ENCODE peak calls at places on chromosomes 12 and 14, in five cellular contexts. Z is lung, E is heart left ventricle, I is esophagus squamous epithelium, W is astrocyte. N is an unnamed sample. For H3K9me3, the result is how much of the 10 kb centered on the place peaks cover.

GRCh38 chr12:117680311-117680710 is 288.5 kb downstream of the KSR2 start:
- DNase-seq in Z (no peak), E (no peak), I (no peak), W (peak), N (no peak)

GRCh38 chr12:28114488-28114887 is 75.8 kb upstream of the CCDC91 start:
- DNase-seq in Z (no peak), W (peak), I (no peak), E (no peak), N (no peak)

GRCh38 chr12:65511927-65512326 is 233.4 kb downstream of the MSRB3 start:
- DNase-seq in E (no peak), W (no peak), I (no peak), Z (no peak), N (no peak)

GRCh38 chr14:100381386-100382105 is 58.4 kb downstream of the SLC25A47 start:
- DNase-seq in W (peak), Z (no peak), I (no peak), E (no peak), N (no peak)

GRCh38 chr12:52038447-52038846 is 12.8 kb upstream of the NR4A1 start:
- DNase-seq in W (no peak), E (no peak), Z (no peak), I (no peak), N (no peak)

GRCh38 chr12:64088431-64089349 is 133.4 kb downstream of the KICS2 start:
- DNase-seq in E (peak), W (peak), Z (peak), I (peak), N (peak)

GRCh38 chr12:2895511-2895910 is 4.8 kb downstream of the TULP3 start:
- DNase-seq in W (no peak), I (no peak), E (no peak), Z (no peak), N (no peak)

GRCh38 chr12:85626031-85626781 is 210.0 kb downstream of the RASSF9 start:
- DNase-seq in Z (no peak), W (peak), E (no peak), I (no peak), N (no peak)

GRCh38 chr12:133130808-133131128 is 341 bp downstream of the ZNF10 start:
- DNase-seq in Z (peak), E (peak), I (peak), W (no peak), N (no peak)

GRCh38 chr12:11545438-11546330 is 103.8 kb upstream of the ETV6 start:
- DNase-seq in E (no peak), W (no peak), I (no peak), Z (no peak), N (no peak)

GRCh38 chr14:96167224-96168148 is 37.2 kb upstream of the BDKRB2 start:
- DNase-seq in W (peak), Z (no peak), E (no peak), I (no peak), N (no peak)

GRCh38 chr12:94761559-94761958 is 111.2 kb upstream of the TMCC3 start:
- DNase-seq in Z (no peak), W (peak), E (no peak), I (no peak), N (no peak)

GRCh38 chr12:18799561-18799960 is 61.6 kb downstream of the CAPZA3 start:
- DNase-seq in E (no peak), I (no peak), W (peak), Z (no peak), N (no peak)

GRCh38 chr14:98958048-98959031 is 313.7 kb downstream of the BCL11B start:
- DNase-seq in Z (no peak), W (no peak), I (no peak), E (no peak), N (no peak)

GRCh38 chr14:37668646-37669045 is 73.2 kb downstream of the TTC6 start:
- DNase-seq in W (peak), Z (no peak), E (no peak), I (no peak), N (no peak)

GRCh38 chr12:90896164-90896563 is 58.8 kb downstream of the CCER1 start:
- DNase-seq in Z (no peak), I (no peak), W (peak), E (no peak), N (no peak)

GRCh38 chr14:61588419-61588901 is 106.9 kb upstream of the HIF1A start:
- DNase-seq in W (peak), I (no peak), Z (no peak), E (no peak), N (no peak)

GRCh38 chr14:35401853-35402252 is 2.7 kb downstream of the NFKBIA start:
- DNase-seq in Z (no peak), W (no peak), E (peak), I (no peak), N (no peak)

GRCh38 chr12:116136340-116136739 is 141.2 kb downstream of the MED13L start:
- DNase-seq in Z (no peak), W (peak), E (no peak), I (no peak), N (no peak)

GRCh38 chr14:74508292-74508731 is 14.7 kb downstream of the ISCA2 start:
- DNase-seq in W (no peak), E (no peak), I (no peak), Z (no peak), N (no peak)

GRCh38 chr12:109589240-109589590 is 15.6 kb downstream of the MVK start:
- DNase-seq in E (no peak), I (no peak), Z (no peak), W (no peak), N (no peak)

GRCh38 chr14:69726761-69727511 is 40.0 kb upstream of the SRSF5 start:
- DNase-seq in I (peak), Z (peak), W (peak), E (peak), N (no peak)

GRCh38 chr12:107130830-107131760 is 37.7 kb upstream of the CRY1 start:
- DNase-seq in W (no peak), E (no peak), I (no peak), Z (no peak), N (no peak)

GRCh38 chr12:124636138-124636968 is 68.9 kb upstream of the NCOR2 start:
- DNase-seq in I (no peak), E (peak), W (peak), Z (no peak), N (no peak)

GRCh38 chr14:22607291-22607690 is 9.2 kb downstream of the ABHD4 start:
- DNase-seq in W (no peak), Z (no peak), E (no peak), I (no peak), N (no peak)

GRCh38 chr14:54728700-54729527 is 162.0 kb downstream of the SAMD4A start:
- DNase-seq in I (no peak), Z (no peak), W (no peak), E (no peak), N (no peak)

GRCh38 chr14:96119947-96120346 is 80.8 kb downstream of the C14orf132 start:
- DNase-seq in Z (no peak), E (no peak), I (no peak), W (no peak), N (no peak)

GRCh38 chr14:20195911-20196310 is 5.2 kb downstream of the OR11G2 start:
- DNase-seq in W (no peak), Z (no peak), E (no peak), I (no peak), N (no peak)
- H3K9me3 ChIP-seq in W (under half), Z (under half), E (under half), I (under half), N (under half)

DNA sequence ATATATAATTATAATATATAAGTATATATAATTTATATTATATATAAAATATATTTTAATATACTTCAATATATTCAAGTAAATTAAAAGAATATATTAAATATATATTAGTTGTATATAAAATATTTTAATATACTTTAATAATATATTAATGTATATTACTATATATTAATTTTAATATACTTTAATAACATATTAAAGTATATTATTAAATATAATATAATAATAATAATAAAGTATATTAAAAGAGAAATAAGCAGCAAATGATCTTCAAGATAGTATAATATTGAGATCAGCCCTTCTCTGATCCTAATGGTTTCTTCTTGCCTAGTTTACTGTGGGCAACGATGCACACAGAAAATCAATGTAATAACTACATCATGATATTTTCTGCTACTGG is 2.3 kb downstream of the OR4M1 start:
- DNase-seq in E (no peak), Z (no peak), W (no peak), I (no peak), N (no peak)
- H3K9me3 ChIP-seq in E (under half), Z (under half), W (under half), I (under half), N (under half)

GRCh38 chr14:79298373-79298772 is 912.9 kb downstream of the DIO2 start:
- DNase-seq in W (no peak), Z (no peak), E (no peak), I (no peak), N (no peak)

GRCh38 chr14:79294506-79294905 is 916.8 kb downstream of the DIO2 start:
- DNase-seq in W (peak), E (no peak), I (no peak), Z (no peak), N (no peak)

GRCh38 chr14:79293482-79293881 is 917.8 kb downstream of the DIO2 start:
- DNase-seq in E (no peak), W (peak), Z (no peak), I (no peak), N (no peak)

GRCh38 chr14:79299162-79299561 is 912.1 kb downstream of the DIO2 start:
- DNase-seq in Z (no peak), W (no peak), E (no peak), I (no peak), N (no peak)

GRCh38 chr14:79295385-79295784 is 915.9 kb downstream of the DIO2 start:
- DNase-seq in E (no peak), W (no peak), Z (no peak), I (no peak), N (no peak)
- H3K9me3 ChIP-seq in E (under half), W (under half), Z (under half), I (under half), N (under half)

GRCh38 chr12:34356233-34356987 is 334.1 kb downstream of the ALG10 start:
- DNase-seq in I (no peak), W (no peak), E (no peak), Z (no peak), N (no peak)
- H3K9me3 ChIP-seq in I (half or more), W (under half), E (under half), Z (half or more), N (under half)

GRCh38 chr12:9692909-9693308 is 23.4 kb downstream of the CLEC2D start:
- DNase-seq in W (no peak), I (no peak), Z (no peak), E (no peak), N (no peak)
- H3K9me3 ChIP-seq in W (under half), I (under half), Z (under half), E (under half), N (under half)

GRCh38 chr14:105880616-105881015 is 354.2 kb downstream of the TMEM121 start:
- DNase-seq in Z (no peak), I (no peak), W (no peak), E (peak), N (no peak)
- H3K9me3 ChIP-seq in Z (under half), I (under half), W (under half), E (under half), N (under half)